ENCODE peak calls at places on chromosomes 2 and 18, in four cellular contexts. One of them, this sample, is unnamed.

GRCh38 chr18:57436193-57436964 is 1.2 kb downstream of the ONECUT2 start:
- DNase-seq in HL-60: no peak
- DNase-seq in HepG2: no peak
- DNase-seq in Calu3: peak; percentile 29
- DNase-seq in this sample: no peak

GRCh38 chr2:70094978-70095832 is 7.9 kb downstream of the PCBP1 start:
- DNase-seq in Calu3: no peak
- DNase-seq in HepG2: peak; percentile 87
- DNase-seq in HL-60: peak; percentile 93
- DNase-seq in this sample: peak; percentile 84

GRCh38 chr18:22985250-22985649 is 52.1 kb downstream of the RBBP8 start:
- DNase-seq in HL-60: no peak
- DNase-seq in Calu3: no peak
- DNase-seq in HepG2: no peak
- DNase-seq in this sample: no peak

GRCh38 chr2:13227543-13227942 is 510.8 kb downstream of the TRIB2 start:
- DNase-seq in Calu3: no peak
- DNase-seq in HepG2: no peak
- DNase-seq in HL-60: no peak
- DNase-seq in this sample: no peak

GRCh38 chr2:128772671-128773070 is 454.0 kb upstream of the HS6ST1 start:
- DNase-seq in HepG2: no peak
- DNase-seq in HL-60: no peak
- DNase-seq in Calu3: no peak
- DNase-seq in this sample: peak; percentile 14

GRCh38 chr2:230525682-230526081 is 109.7 kb downstream of the SP100 start:
- DNase-seq in Calu3: no peak
- DNase-seq in HL-60: no peak
- DNase-seq in HepG2: peak; percentile 19
- DNase-seq in this sample: no peak

GRCh38 chr2:53970095-53970897 is 497 bp downstream of the PSME4 start:
- DNase-seq in HepG2: peak; percentile 44
- DNase-seq in Calu3: peak; percentile 40
- DNase-seq in HL-60: peak; percentile 50
- DNase-seq in this sample: no peak

GRCh38 chr2:23363268-23363667 is 21.7 kb upstream of the KLHL29 start:
- DNase-seq in Calu3: no peak
- DNase-seq in HepG2: no peak
- DNase-seq in HL-60: no peak
- DNase-seq in this sample: no peak

GRCh38 chr2:235850289-235850688 is 317.9 kb downstream of the GBX2 start:
- DNase-seq in HepG2: no peak
- DNase-seq in Calu3: no peak
- DNase-seq in HL-60: no peak
- DNase-seq in this sample: no peak

GRCh38 chr2:11710632-11711381 is 35.6 kb upstream of the LPIN1 start:
- DNase-seq in Calu3: peak; percentile 10
- DNase-seq in HL-60: no peak
- DNase-seq in HepG2: no peak
- DNase-seq in this sample: no peak

GRCh38 chr2:173448938-173449471 is 94.3 kb downstream of the CDCA7 start:
- DNase-seq in HepG2: peak; percentile 87
- DNase-seq in Calu3: peak; percentile 92
- DNase-seq in HL-60: peak; percentile 86
- DNase-seq in this sample: peak; percentile 66

GRCh38 chr2:230828272-230828961 is 36.3 kb upstream of the ITM2C start:
- DNase-seq in HepG2: no peak
- DNase-seq in Calu3: peak; percentile 21
- DNase-seq in HL-60: no peak
- DNase-seq in this sample: no peak

GRCh38 chr2:241859436-241860183 is 916 bp upstream of the PDCD1 start:
- DNase-seq in HL-60: no peak
- DNase-seq in Calu3: no peak
- DNase-seq in HepG2: no peak
- DNase-seq in this sample: peak; percentile 43

GRCh38 chr18:413263-413662 is 87.2 kb downstream of the COLEC12 start:
- DNase-seq in HL-60: no peak
- DNase-seq in HepG2: no peak
- DNase-seq in Calu3: no peak
- DNase-seq in this sample: no peak

GRCh38 chr2:96146151-96146880 is 1.1 kb upstream of the DUSP2 start:
- DNase-seq in HL-60: peak; percentile 90
- DNase-seq in HepG2: no peak
- DNase-seq in Calu3: no peak
- DNase-seq in this sample: peak; percentile 95

GRCh38 chr2:96147593-96148201 is 2.5 kb upstream of the DUSP2 start:
- DNase-seq in Calu3: no peak
- DNase-seq in HL-60: no peak
- DNase-seq in HepG2: no peak
- DNase-seq in this sample: peak; percentile 36

GRCh38 chr2:96146881-96147592 is 1.8 kb upstream of the DUSP2 start:
- DNase-seq in HL-60: no peak
- DNase-seq in HepG2: no peak
- DNase-seq in Calu3: no peak
- DNase-seq in this sample: peak; percentile 40

GRCh38 chr2:96150007-96150406 is 4.8 kb upstream of the DUSP2 start:
- DNase-seq in Calu3: no peak
- DNase-seq in HepG2: no peak
- DNase-seq in HL-60: no peak
- DNase-seq in this sample: no peak

GRCh38 chr2:96148410-96149217 is 3.4 kb upstream of the DUSP2 start:
- DNase-seq in Calu3: peak; percentile 79
- DNase-seq in HepG2: no peak
- DNase-seq in HL-60: peak; percentile 92
- DNase-seq in this sample: peak; percentile 99
- TF ChIP-seq CTCF in Calu3: no peak
- TF ChIP-seq CTCF in HepG2: no peak
- TF ChIP-seq CTCF in HL-60: no peak
- TF ChIP-seq CTCF in this sample: no peak

GRCh38 chr2:237092920-237093781 is 7.5 kb downstream of the COPS8 start:
- DNase-seq in Calu3: no peak
- DNase-seq in HepG2: no peak
- DNase-seq in HL-60: no peak
- DNase-seq in this sample: no peak
- TF ChIP-seq CTCF in Calu3: no peak
- TF ChIP-seq CTCF in HepG2: peak; percentile 53
- TF ChIP-seq CTCF in HL-60: no peak
- TF ChIP-seq CTCF in this sample: no peak

GRCh38 chr18:5604778-5605177 is 61.0 kb upstream of the EPB41L3 start:
- DNase-seq in Calu3: no peak
- DNase-seq in HL-60: no peak
- DNase-seq in HepG2: no peak
- DNase-seq in this sample: no peak
- TF ChIP-seq CTCF in Calu3: no peak
- TF ChIP-seq CTCF in HL-60: no peak
- TF ChIP-seq CTCF in HepG2: no peak
- TF ChIP-seq CTCF in this sample: no peak

DNA sequence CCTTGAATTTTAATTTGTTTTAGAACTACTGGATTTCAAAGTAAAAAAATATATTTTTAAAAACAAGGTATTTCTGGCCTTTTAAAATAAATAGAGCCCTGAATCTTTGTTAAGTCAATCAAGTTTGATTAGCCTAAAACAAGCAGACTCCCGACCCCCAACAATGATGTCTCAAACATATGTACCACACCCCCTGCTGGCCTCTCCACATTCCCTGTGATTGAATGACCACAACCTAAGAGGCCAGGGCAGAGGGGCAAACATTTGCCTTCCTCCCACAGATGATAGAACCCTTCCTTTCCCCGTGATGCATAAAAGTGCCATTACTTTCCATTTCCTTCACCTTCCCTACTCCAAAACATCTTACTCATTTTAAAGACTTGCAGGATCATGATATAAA is 130.9 kb downstream of the STK39 start:
- DNase-seq in Calu3: no peak
- DNase-seq in HepG2: peak; percentile 31
- DNase-seq in HL-60: no peak
- DNase-seq in this sample: no peak
- TF ChIP-seq CTCF in Calu3: no peak
- TF ChIP-seq CTCF in HepG2: peak; percentile 49
- TF ChIP-seq CTCF in HL-60: no peak
- TF ChIP-seq CTCF in this sample: no peak

DNA sequence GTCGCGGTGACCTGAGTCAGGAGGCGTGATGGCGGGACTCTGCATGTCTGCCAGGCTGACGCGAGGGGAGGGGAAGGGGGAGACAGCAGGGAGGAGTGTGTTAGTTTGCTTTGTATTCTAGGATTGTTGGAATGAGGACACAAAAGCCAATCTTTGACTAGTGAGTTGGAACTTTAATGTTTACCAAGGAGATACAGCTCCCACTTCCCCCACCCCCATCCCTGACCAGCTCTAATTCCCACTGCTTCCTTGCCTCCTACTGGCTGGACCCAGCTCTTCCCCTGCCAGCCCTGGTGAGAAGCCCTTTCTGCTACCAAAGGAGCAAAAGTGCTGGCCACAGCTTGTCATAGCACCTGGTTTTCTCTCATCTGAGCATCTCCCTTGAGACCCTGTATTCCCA is 84.5 kb downstream of the CELF4 start:
- DNase-seq in HL-60: no peak
- DNase-seq in Calu3: no peak
- DNase-seq in HepG2: no peak
- DNase-seq in this sample: no peak
- TF ChIP-seq CTCF in HL-60: no peak
- TF ChIP-seq CTCF in Calu3: no peak
- TF ChIP-seq CTCF in HepG2: no peak
- TF ChIP-seq CTCF in this sample: no peak